ENCODE peak calls at places on chromosome 20, in eight cellular contexts. N is body of pancreas, T is kidney epithelial cell, Y is HFF-Myc, P is foreskin fibroblast, U is fibroblast of mammary gland, L is IMR-90, F is tibial artery. D is an unnamed sample.

GRCh38 chr20:16434087-16434664 is 139.1 kb downstream of the KIF16B start:
- DNase-seq in N (peak), T (no peak), Y (peak), P (no peak), U (peak), L (peak), F (no peak), D (peak)

GRCh38 chr20:7742479-7742878 is 197.8 kb downstream of the HAO1 start:
- DNase-seq in N (peak), T (no peak), Y (peak), P (peak), U (peak), L (peak), F (no peak), D (peak)

GRCh38 chr20:50980071-50980681 is 21.6 kb downstream of the MOCS3 start:
- DNase-seq in N (no peak), T (peak), Y (peak), P (peak), U (peak), L (peak), F (no peak), D (peak)

GRCh38 chr20:19546648-19547047 is 211.4 kb upstream of the RIN2 start:
- DNase-seq in N (no peak), T (no peak), Y (no peak), P (no peak), U (no peak), L (no peak), F (no peak), D (no peak)

GRCh38 chr20:41005361-41005729 is 23.3 kb upstream of the TOP1 start:
- DNase-seq in N (peak), T (peak), Y (peak), P (peak), U (peak), L (peak), F (peak), D (peak)

GRCh38 chr20:57468523-57469417 is 56.2 kb downstream of the CTCFL start:
- DNase-seq in N (no peak), T (no peak), Y (no peak), P (no peak), U (no peak), L (no peak), F (no peak), D (no peak)

GRCh38 chr20:6756961-6757595 is 10.4 kb upstream of the BMP2 start:
- DNase-seq in N (peak), T (no peak), Y (no peak), P (no peak), U (no peak), L (no peak), F (no peak), D (no peak)

GRCh38 chr20:56443654-56444540 is 24.5 kb upstream of the RTF2 start:
- DNase-seq in N (no peak), T (no peak), Y (no peak), P (no peak), U (no peak), L (peak), F (peak), D (peak)

GRCh38 chr20:57089701-57090144 is 176.7 kb downstream of the BMP7 start:
- DNase-seq in N (peak), T (no peak), Y (no peak), P (peak), U (peak), L (peak), F (no peak), D (peak)

GRCh38 chr20:14948416-14948815 is 611.0 kb upstream of the FLRT3 start:
- DNase-seq in N (no peak), T (no peak), Y (no peak), P (no peak), U (no peak), L (no peak), F (no peak), D (no peak)

GRCh38 chr20:4171538-4172116 is 156.3 kb upstream of the RNF24 start:
- DNase-seq in N (peak), T (no peak), Y (no peak), P (no peak), U (no peak), L (peak), F (no peak), D (peak)

DNA sequence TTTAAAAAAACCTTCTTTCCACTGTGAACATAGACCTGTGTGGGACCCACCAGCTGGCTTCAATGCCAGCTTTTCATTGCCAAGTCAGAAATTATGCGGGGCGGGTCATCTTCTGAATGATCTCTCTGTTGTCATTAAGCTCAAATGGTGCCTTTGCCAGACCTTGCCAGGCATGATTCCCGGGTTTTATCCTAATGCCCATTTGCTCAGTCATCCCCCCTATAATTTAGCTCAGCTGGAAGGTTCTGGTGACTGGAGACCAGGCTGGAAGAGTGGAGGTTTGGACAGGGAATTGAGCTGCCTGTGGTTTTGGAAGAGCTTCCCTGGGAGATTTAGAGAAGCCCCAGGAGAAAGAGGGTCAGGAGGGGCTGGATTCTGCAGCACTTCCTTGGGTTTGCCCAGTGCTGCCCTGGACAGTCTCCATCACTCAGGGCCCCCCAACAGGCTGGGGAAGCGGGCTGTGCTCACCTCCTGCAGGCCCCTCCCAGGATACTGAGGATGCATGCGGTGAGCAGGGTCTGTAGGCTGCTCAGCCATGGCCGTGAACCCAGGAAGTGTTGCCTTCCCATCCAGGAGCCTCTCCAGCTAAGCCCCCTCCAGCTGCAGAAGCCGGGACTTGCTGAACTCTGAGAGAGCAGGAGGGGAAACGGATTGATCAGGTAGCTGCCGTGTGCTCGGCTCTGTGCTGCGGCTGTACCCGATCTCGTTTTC is 273.1 kb downstream of the CDH4 start:
- DNase-seq in N (no peak), T (no peak), Y (no peak), P (no peak), U (no peak), L (no peak), F (no peak), D (no peak)
- H3K4me3 ChIP-seq in N (no peak), T (no peak), Y (no peak), P (no peak), U (no peak), L (no peak), F (no peak), D (no peak)

DNA sequence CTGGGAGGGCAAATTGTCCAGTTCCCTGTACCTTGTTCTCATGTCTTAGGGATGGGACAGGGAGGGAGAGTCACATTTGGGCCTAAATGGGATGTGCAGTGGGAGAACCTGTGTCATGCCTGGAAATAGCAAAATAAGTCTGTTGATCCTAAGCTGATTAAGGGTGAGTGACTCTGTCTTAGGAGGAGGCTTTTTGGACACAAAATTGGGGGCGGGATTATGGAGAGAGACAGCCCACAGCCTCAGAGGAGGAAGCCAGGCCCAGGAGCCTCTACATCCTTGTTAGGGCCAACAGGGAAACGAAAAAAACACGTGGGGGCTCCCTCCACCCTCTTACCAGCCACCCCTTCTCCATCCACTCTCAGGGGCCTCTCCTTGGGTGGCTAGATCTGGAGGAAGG is 2.2 kb downstream of the KCNB1 start:
- DNase-seq in N (no peak), T (no peak), Y (no peak), P (no peak), U (no peak), L (no peak), F (no peak), D (no peak)
- TF ChIP-seq CTCF in N (no peak), T (no peak), Y (no peak), P (no peak), U (no peak), L (no peak), F (no peak), D (no peak)

GRCh38 chr20:46311039-46311650 is 2.8 kb upstream of the CDH22 start:
- DNase-seq in N (no peak), T (no peak), Y (no peak), P (peak), U (no peak), L (no peak), F (no peak), D (no peak)

GRCh38 chr20:46315311-46315710 is 7.0 kb upstream of the CDH22 start:
- DNase-seq in N (no peak), T (no peak), Y (no peak), P (no peak), U (no peak), L (no peak), F (no peak), D (no peak)

GRCh38 chr20:46311719-46312074 is 3.4 kb upstream of the CDH22 start:
- DNase-seq in N (no peak), T (no peak), Y (no peak), P (no peak), U (no peak), L (no peak), F (no peak), D (no peak)

GRCh38 chr20:46312075-46312944 is 4.0 kb upstream of the CDH22 start:
- DNase-seq in N (peak), T (no peak), Y (no peak), P (no peak), U (no peak), L (no peak), F (no peak), D (no peak)

GRCh38 chr20:46312945-46313861 is 4.9 kb upstream of the CDH22 start:
- DNase-seq in N (no peak), T (no peak), Y (no peak), P (no peak), U (no peak), L (no peak), F (no peak), D (no peak)
- H3K4me3 ChIP-seq in N (no peak), T (no peak), Y (no peak), P (no peak), U (no peak), L (no peak), F (no peak), D (no peak)

GRCh38 chr20:63223826-63224207 is 7.9 kb upstream of the YTHDF1 start:
- DNase-seq in N (no peak), T (no peak), Y (no peak), P (no peak), U (no peak), L (no peak), F (no peak), D (no peak)

GRCh38 chr20:63225082-63225454 is 9.1 kb upstream of the YTHDF1 start:
- DNase-seq in N (no peak), T (no peak), Y (no peak), P (no peak), U (no peak), L (no peak), F (no peak), D (no peak)

GRCh38 chr20:63223121-63223825 is 7.3 kb upstream of the YTHDF1 start:
- DNase-seq in N (peak), T (no peak), Y (no peak), P (no peak), U (peak), L (peak), F (no peak), D (peak)

GRCh38 chr20:63226020-63226943 is 9.4 kb upstream of the BIRC7 start:
- DNase-seq in N (no peak), T (no peak), Y (no peak), P (no peak), U (no peak), L (no peak), F (no peak), D (no peak)

GRCh38 chr20:63224272-63225081 is 8.5 kb upstream of the YTHDF1 start:
- DNase-seq in N (peak), T (no peak), Y (no peak), P (no peak), U (peak), L (peak), F (no peak), D (peak)
- TF ChIP-seq CTCF in N (no peak), T (peak), Y (no peak), P (peak), U (peak), L (peak), F (no peak), D (peak)

DNA sequence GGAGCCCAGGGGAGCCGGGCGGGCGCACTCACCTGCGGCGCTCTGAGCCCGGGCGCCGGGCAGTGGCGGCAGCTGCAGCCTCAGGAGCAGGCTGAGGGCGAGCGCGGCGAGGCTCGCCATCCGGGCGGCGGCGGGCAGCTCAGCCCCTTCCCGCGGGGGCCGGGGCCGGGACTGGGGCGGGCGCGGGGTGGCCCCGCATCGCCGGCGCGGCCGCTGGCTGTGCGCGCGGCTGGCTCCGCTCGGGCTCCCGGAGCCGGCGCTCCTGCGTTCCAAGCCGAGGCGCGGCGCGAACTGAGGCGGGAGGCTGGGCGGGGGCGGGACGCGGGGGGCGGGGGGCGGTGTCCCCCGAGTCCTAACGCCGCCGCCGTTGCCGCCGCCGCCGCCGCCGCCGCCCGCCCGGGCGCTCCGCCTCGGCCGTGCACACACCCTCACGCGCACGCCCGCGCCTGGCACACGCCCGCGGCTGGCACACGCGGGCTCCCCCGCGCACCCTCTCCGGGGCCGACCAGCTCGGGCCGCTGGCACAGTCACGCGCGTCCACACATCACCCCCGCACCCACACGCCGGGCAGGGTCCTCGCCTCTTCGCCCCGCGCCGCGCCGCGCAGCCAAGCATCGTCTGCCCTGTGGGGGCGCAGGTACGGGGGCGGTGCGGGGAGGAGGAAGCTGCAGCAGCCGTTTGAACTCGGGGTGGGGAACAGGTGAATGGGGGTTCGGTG is at the start of gene PTPRT:
- DNase-seq in N (no peak), T (no peak), Y (no peak), P (no peak), U (no peak), L (no peak), F (no peak), D (no peak)
- H3K4me3 ChIP-seq in N (no peak), T (no peak), Y (no peak), P (no peak), U (no peak), L (no peak), F (no peak), D (no peak)

GRCh38 chr20:58813369-58813768 is 37.3 kb downstream of the GNAS-AS1 start:
- DNase-seq in N (no peak), T (no peak), Y (no peak), P (no peak), U (no peak), L (no peak), F (no peak), D (no peak)
- TF ChIP-seq CTCF in N (no peak), T (no peak), Y (no peak), P (no peak), U (no peak), L (no peak), F (no peak), D (no peak)

GRCh38 chr20:44356353-44356723 is 839 bp downstream of the HNF4A start:
- DNase-seq in N (no peak), T (no peak), Y (no peak), P (no peak), U (no peak), L (no peak), F (no peak), D (no peak)

GRCh38 chr20:44355503-44356352 is at the start of gene HNF4A:
- DNase-seq in N (peak), T (no peak), Y (no peak), P (no peak), U (no peak), L (no peak), F (peak), D (no peak)

GRCh38 chr20:44357555-44358130 is 2.1 kb downstream of the HNF4A start:
- DNase-seq in N (no peak), T (no peak), Y (no peak), P (no peak), U (no peak), L (no peak), F (no peak), D (no peak)

GRCh38 chr20:44357020-44357419 is 1.5 kb downstream of the HNF4A start:
- DNase-seq in N (no peak), T (no peak), Y (no peak), P (no peak), U (no peak), L (no peak), F (no peak), D (no peak)

DNA sequence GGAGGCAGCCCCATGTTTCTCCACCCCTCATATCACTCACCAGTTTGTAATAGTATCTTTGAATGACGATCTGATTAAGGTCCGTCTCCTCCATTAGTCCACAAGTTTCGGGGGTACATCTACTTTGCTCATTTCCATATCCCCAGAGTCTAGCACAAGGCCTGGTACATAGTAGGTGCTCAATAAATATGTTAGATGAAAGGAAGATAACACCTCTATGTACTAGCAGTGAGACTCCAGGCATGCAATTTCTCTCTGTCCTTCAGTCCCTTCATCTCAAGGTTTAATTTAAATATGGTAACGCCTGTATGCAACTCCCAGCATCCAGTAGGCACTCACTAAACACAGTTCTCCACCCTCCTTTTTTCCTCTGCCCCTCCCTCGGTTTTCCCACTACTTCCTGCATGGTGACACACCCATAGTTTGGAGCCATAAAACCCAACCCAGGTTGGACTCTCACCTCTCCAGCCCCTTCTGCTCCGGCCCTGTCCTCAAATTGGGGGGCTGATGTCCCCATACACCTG is 458 bp upstream of the HNF4A start:
- DNase-seq in N (no peak), T (no peak), Y (no peak), P (no peak), U (no peak), L (no peak), F (no peak), D (no peak)
- H3K4me3 ChIP-seq in N (no peak), T (no peak), Y (no peak), P (no peak), U (no peak), L (no peak), F (no peak), D (no peak)

DNA sequence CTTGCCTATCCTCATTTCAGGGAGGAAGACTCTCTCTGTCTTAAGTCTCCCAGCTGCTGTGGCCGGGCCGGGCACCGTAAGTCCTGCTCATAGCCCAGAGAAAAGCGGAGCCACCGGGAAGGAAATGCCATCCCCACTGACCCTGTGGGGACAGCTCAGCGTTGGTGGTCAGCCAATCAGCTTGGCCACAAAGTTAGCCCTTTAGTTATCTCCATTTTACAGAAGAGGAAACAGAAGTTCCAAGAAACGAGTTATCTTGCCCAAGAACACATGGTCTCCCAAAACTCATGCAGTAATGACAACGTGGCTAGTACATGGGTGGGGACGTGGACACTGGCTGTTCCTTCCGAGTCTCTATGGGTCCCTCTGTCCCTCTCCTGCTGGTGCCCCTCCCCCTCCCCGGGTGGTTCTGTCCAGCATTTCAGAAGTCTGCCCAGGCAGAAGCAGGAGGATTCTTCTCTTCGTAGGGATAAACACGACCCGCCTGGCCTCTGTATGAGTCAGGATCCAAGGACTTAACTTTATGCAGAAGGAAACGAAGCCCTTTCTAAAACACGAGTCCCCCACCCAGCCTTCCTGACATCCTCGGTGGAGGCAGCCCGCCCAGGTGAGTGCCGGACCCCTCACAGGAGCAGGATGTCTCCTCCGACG is 273.8 kb downstream of the CDH4 start:
- DNase-seq in N (no peak), T (no peak), Y (no peak), P (peak), U (no peak), L (peak), F (no peak), D (no peak)
- TF ChIP-seq CTCF in N (no peak), T (no peak), Y (no peak), P (no peak), U (no peak), L (no peak), F (no peak), D (no peak)

DNA sequence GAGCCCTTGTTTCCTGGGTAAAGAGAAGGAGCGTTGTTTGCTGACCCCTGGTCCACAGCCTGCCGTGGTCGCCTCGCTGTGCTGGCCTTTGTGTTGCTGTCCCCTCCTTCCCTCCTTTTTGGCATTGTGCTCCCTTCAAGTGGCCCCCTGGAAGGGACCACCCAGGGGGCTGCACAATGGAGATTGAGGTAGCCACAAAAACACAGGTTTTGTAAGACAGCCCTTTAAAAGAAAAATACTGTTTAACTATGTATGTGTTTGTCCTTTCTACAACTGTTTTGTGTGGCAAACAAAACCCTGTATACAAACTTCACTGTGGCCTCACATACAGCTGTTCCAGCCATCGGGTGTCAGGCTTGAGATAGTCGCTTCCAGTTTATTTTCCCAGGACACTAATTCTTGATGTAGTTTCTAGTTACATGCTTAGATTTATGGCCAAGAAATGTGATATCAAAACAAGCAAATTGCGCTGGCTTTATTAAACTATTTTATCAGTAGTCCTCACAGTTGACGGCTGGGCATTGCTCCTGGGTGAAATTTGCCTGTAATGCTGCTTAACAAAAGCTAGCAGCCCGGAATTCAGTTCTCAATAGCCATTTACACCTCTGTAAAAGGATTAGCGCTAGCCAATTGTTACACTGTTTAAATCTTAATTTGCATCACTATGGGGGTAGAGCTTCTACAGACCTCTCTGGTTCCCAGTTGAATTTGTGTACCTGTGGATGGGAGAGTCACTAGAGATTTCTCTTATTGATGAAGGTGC is 64.1 kb downstream of the KIZ start:
- DNase-seq in N (no peak), T (no peak), Y (no peak), P (no peak), U (no peak), L (no peak), F (no peak), D (no peak)
- H3K4me3 ChIP-seq in N (no peak), T (no peak), Y (no peak), P (no peak), U (no peak), L (no peak), F (no peak), D (no peak)

D was measured in cardiac fibroblast.